ENCODE peak calls at places on chromosomes 12 and 14, in six cellular contexts. F, P, Z, X, D and W are unnamed samples.

GRCh38 chr12:105229446-105229845 is 6.5 kb downstream of the APPL2 start:
- DNase-seq in D (no peak), F (no peak), Z (no peak), P (no peak), X (no peak), W (no peak)

GRCh38 chr12:11040162-11040561 is 9.0 kb upstream of the TAS2R31 start:
- DNase-seq in X (no peak), P (no peak), Z (no peak), F (no peak), D (no peak), W (no peak)

GRCh38 chr12:30019386-30020140 is 235.8 kb upstream of the TMTC1 start:
- DNase-seq in P (no peak), X (no peak), F (no peak), Z (no peak), D (no peak), W (no peak)

GRCh38 chr14:100585448-100586152 is 1.6 kb downstream of the BEGAIN start:
- DNase-seq in P (peak), F (no peak), Z (no peak), X (no peak), D (no peak), W (no peak)

GRCh38 chr14:50088731-50089130 is 27.6 kb downstream of the VCPKMT start:
- DNase-seq in F (peak), P (no peak), D (no peak), Z (no peak), X (no peak), W (no peak)

GRCh38 chr12:38056701-38057689 is 259.6 kb upstream of the ALG10B start:
- DNase-seq in X (peak), D (no peak), P (no peak), F (no peak), Z (no peak), W (no peak)

GRCh38 chr14:68173227-68173972 is 353.8 kb downstream of the RAD51B start:
- DNase-seq in P (no peak), X (peak), Z (no peak), D (no peak), F (no peak), W (no peak)

GRCh38 chr12:113470871-113471618 is 626 bp downstream of the LHX5 start:
- DNase-seq in D (no peak), X (no peak), F (no peak), Z (no peak), P (no peak), W (no peak)

GRCh38 chr12:64256166-64256800 is 34.2 kb upstream of the KICS2 start:
- DNase-seq in Z (peak), F (peak), D (peak), X (peak), P (no peak), W (peak)

GRCh38 chr12:45259732-45260480 is 44.0 kb downstream of the ANO6 start:
- DNase-seq in X (peak), D (no peak), Z (no peak), P (no peak), F (no peak), W (no peak)

GRCh38 chr12:40015360-40015759 is 90.5 kb downstream of the SLC2A13 start:
- DNase-seq in Z (no peak), D (no peak), F (peak), P (no peak), X (peak), W (no peak)

GRCh38 chr12:116662612-116663144 is 75.2 kb downstream of the SPRING1 start:
- DNase-seq in F (peak), D (peak), X (no peak), Z (no peak), P (no peak), W (no peak)

GRCh38 chr12:51864701-51865469 is 16.4 kb upstream of the FIGNL2 start:
- DNase-seq in P (peak), Z (no peak), D (no peak), F (no peak), X (no peak), W (no peak)

GRCh38 chr12:31518680-31519227 is 72.2 kb downstream of the DENND5B start:
- DNase-seq in Z (peak), X (peak), P (no peak), D (no peak), F (peak), W (peak)

GRCh38 chr14:39430762-39431415 is 1.3 kb downstream of the FBXO33 start:
- DNase-seq in D (no peak), F (peak), P (peak), X (peak), Z (no peak), W (peak)

GRCh38 chr12:89210277-89210676 is 142.0 kb downstream of the DUSP6 start:
- DNase-seq in X (no peak), F (no peak), D (no peak), P (no peak), Z (no peak), W (no peak)

GRCh38 chr14:69652942-69653680 is 41.7 kb downstream of the SUSD6 start:
- DNase-seq in D (no peak), P (no peak), F (no peak), X (no peak), Z (no peak), W (no peak)

GRCh38 chr14:104881369-104881979 is 16.4 kb downstream of the CEP170B start:
- DNase-seq in Z (no peak), D (peak), X (no peak), P (no peak), F (no peak), W (no peak)

GRCh38 chr14:102778616-102779351 is 1.5 kb downstream of the TRAF3 start:
- DNase-seq in D (no peak), P (no peak), X (no peak), F (no peak), Z (no peak), W (no peak)

GRCh38 chr12:6890789-6891624 is 13.6 kb upstream of the LRRC23 start:
- DNase-seq in X (peak), D (peak), F (peak), P (peak), Z (peak), W (no peak)

GRCh38 chr14:105487449-105487985 is 831 bp downstream of the CRIP1 start:
- DNase-seq in X (no peak), D (no peak), F (no peak), P (peak), Z (no peak), W (no peak)

GRCh38 chr14:92494512-92494911 is 19.1 kb upstream of the RIN3 start:
- DNase-seq in D (no peak), F (no peak), P (no peak), X (no peak), Z (no peak), W (no peak)

GRCh38 chr12:131118366-131118765 is 164.7 kb downstream of the ADGRD1 start:
- DNase-seq in P (peak), Z (no peak), X (no peak), D (no peak), F (no peak), W (no peak)

GRCh38 chr12:47247418-47247817 is 167.7 kb upstream of the AMIGO2 start:
- DNase-seq in F (no peak), D (no peak), X (no peak), Z (no peak), P (no peak), W (no peak)

GRCh38 chr14:52069617-52070431 is 965 bp upstream of the NID2 start:
- DNase-seq in D (no peak), F (no peak), Z (no peak), X (peak), P (no peak), W (no peak)

GRCh38 chr12:14238224-14238792 is 127.2 kb upstream of the ATF7IP start:
- DNase-seq in Z (no peak), F (peak), P (no peak), X (no peak), D (no peak), W (no peak)

GRCh38 chr14:91219505-91220389 is 24.8 kb downstream of the GPR68 start:
- DNase-seq in P (no peak), Z (no peak), F (no peak), X (no peak), D (no peak), W (no peak)

GRCh38 chr12:95204141-95204866 is 13.0 kb downstream of the FGD6 start:
- DNase-seq in D (no peak), F (peak), X (peak), P (no peak), Z (no peak), W (no peak)

GRCh38 chr14:98937712-98938505 is 334.1 kb downstream of the BCL11B start:
- DNase-seq in X (peak), Z (no peak), P (peak), F (peak), D (no peak), W (no peak)

GRCh38 chr14:39434401-39434800 is 2.2 kb upstream of the FBXO33 start:
- DNase-seq in X (peak), P (no peak), Z (no peak), F (peak), D (no peak), W (no peak)

GRCh38 chr12:92971869-92972524 is 42.9 kb upstream of the EEA1 start:
- DNase-seq in X (peak), D (no peak), Z (peak), F (no peak), P (no peak), W (peak)

GRCh38 chr12:5343711-5344110 is 88.2 kb upstream of the NTF3 start:
- DNase-seq in X (no peak), D (no peak), F (peak), Z (no peak), P (no peak), W (no peak)

GRCh38 chr12:119631930-119632678 is 35.8 kb upstream of the PRKAB1 start:
- DNase-seq in X (peak), F (peak), D (no peak), P (no peak), Z (no peak), W (no peak)

GRCh38 chr14:34693228-34693939 is 21.0 kb downstream of the CFL2 start:
- DNase-seq in D (no peak), P (no peak), X (no peak), F (peak), Z (no peak), W (no peak)